ENCODE peak calls at places on chromosomes 1 and 21, in ten cellular contexts. One of them, this sample, is unnamed.

GRCh38 chr1:9129391-9130041 is 614 bp upstream of the GPR157 start:
- DNase-seq in activated T-cell treated with anti-CD3 and anti-CD28 coated beads for 1 hour: peak
- DNase-seq in caudate nucleus: no peak
- DNase-seq in GM03348: peak
- DNase-seq in AG09319: no peak
- DNase-seq in AG09309: no peak
- DNase-seq in stimulated activated CD8-positive, alpha-beta memory T cell treated with anti-CD3 and anti-CD28 coated beads, Interleukin-4, amount 100 ng/mL, for 4 hours: peak
- DNase-seq in nucleus accumbens: no peak
- DNase-seq in activated naive CD4-positive, alpha-beta T cell treated with Interleukin-2 at 50 U/mL for 16 hours: peak
- DNase-seq in SHP77: peak
- DNase-seq in this sample: peak

GRCh38 chr1:207034208-207034607 is 1.7 kb upstream of the C1orf116 start:
- DNase-seq in activated T-cell treated with anti-CD3 and anti-CD28 coated beads for 1 hour: no peak
- DNase-seq in caudate nucleus: no peak
- DNase-seq in GM03348: no peak
- DNase-seq in AG09319: no peak
- DNase-seq in AG09309: no peak
- DNase-seq in stimulated activated CD8-positive, alpha-beta memory T cell treated with anti-CD3 and anti-CD28 coated beads, Interleukin-4, amount 100 ng/mL, for 4 hours: no peak
- DNase-seq in nucleus accumbens: no peak
- DNase-seq in activated naive CD4-positive, alpha-beta T cell treated with Interleukin-2 at 50 U/mL for 16 hours: no peak
- DNase-seq in SHP77: no peak
- DNase-seq in this sample: no peak

GRCh38 chr1:1353389-1354151 is 4.4 kb upstream of the DVL1 start:
- DNase-seq in activated T-cell treated with anti-CD3 and anti-CD28 coated beads for 1 hour: no peak
- DNase-seq in caudate nucleus: no peak
- DNase-seq in GM03348: no peak
- DNase-seq in AG09319: no peak
- DNase-seq in AG09309: no peak
- DNase-seq in stimulated activated CD8-positive, alpha-beta memory T cell treated with anti-CD3 and anti-CD28 coated beads, Interleukin-4, amount 100 ng/mL, for 4 hours: no peak
- DNase-seq in nucleus accumbens: no peak
- DNase-seq in activated naive CD4-positive, alpha-beta T cell treated with Interleukin-2 at 50 U/mL for 16 hours: no peak
- DNase-seq in SHP77: no peak
- DNase-seq in this sample: no peak

GRCh38 chr1:43873851-43874250 is 59.8 kb upstream of the ARTN start:
- DNase-seq in activated T-cell treated with anti-CD3 and anti-CD28 coated beads for 1 hour: no peak
- DNase-seq in caudate nucleus: no peak
- DNase-seq in GM03348: no peak
- DNase-seq in AG09319: no peak
- DNase-seq in AG09309: no peak
- DNase-seq in stimulated activated CD8-positive, alpha-beta memory T cell treated with anti-CD3 and anti-CD28 coated beads, Interleukin-4, amount 100 ng/mL, for 4 hours: no peak
- DNase-seq in nucleus accumbens: no peak
- DNase-seq in activated naive CD4-positive, alpha-beta T cell treated with Interleukin-2 at 50 U/mL for 16 hours: no peak
- DNase-seq in SHP77: no peak
- DNase-seq in this sample: no peak

GRCh38 chr1:237877628-237878027 is 13.1 kb downstream of the ZP4 start:
- DNase-seq in activated T-cell treated with anti-CD3 and anti-CD28 coated beads for 1 hour: no peak
- DNase-seq in caudate nucleus: no peak
- DNase-seq in GM03348: no peak
- DNase-seq in AG09319: no peak
- DNase-seq in AG09309: no peak
- DNase-seq in stimulated activated CD8-positive, alpha-beta memory T cell treated with anti-CD3 and anti-CD28 coated beads, Interleukin-4, amount 100 ng/mL, for 4 hours: no peak
- DNase-seq in nucleus accumbens: no peak
- DNase-seq in activated naive CD4-positive, alpha-beta T cell treated with Interleukin-2 at 50 U/mL for 16 hours: no peak
- DNase-seq in SHP77: no peak
- DNase-seq in this sample: no peak

GRCh38 chr1:32055426-32055825 is 17.3 kb upstream of the TMEM39B start:
- DNase-seq in activated T-cell treated with anti-CD3 and anti-CD28 coated beads for 1 hour: no peak
- DNase-seq in caudate nucleus: no peak
- DNase-seq in GM03348: no peak
- DNase-seq in AG09319: no peak
- DNase-seq in AG09309: no peak
- DNase-seq in stimulated activated CD8-positive, alpha-beta memory T cell treated with anti-CD3 and anti-CD28 coated beads, Interleukin-4, amount 100 ng/mL, for 4 hours: no peak
- DNase-seq in nucleus accumbens: no peak
- DNase-seq in activated naive CD4-positive, alpha-beta T cell treated with Interleukin-2 at 50 U/mL for 16 hours: no peak
- DNase-seq in SHP77: no peak
- DNase-seq in this sample: no peak

GRCh38 chr1:25431495-25432363 is 1.0 kb downstream of the MACO1 start:
- DNase-seq in activated T-cell treated with anti-CD3 and anti-CD28 coated beads for 1 hour: no peak
- DNase-seq in caudate nucleus: no peak
- DNase-seq in GM03348: no peak
- DNase-seq in AG09319: no peak
- DNase-seq in AG09309: no peak
- DNase-seq in stimulated activated CD8-positive, alpha-beta memory T cell treated with anti-CD3 and anti-CD28 coated beads, Interleukin-4, amount 100 ng/mL, for 4 hours: no peak
- DNase-seq in nucleus accumbens: peak
- DNase-seq in activated naive CD4-positive, alpha-beta T cell treated with Interleukin-2 at 50 U/mL for 16 hours: peak
- DNase-seq in SHP77: no peak
- DNase-seq in this sample: peak

GRCh38 chr1:63112155-63112914 is 210.0 kb upstream of the FOXD3 start:
- DNase-seq in activated T-cell treated with anti-CD3 and anti-CD28 coated beads for 1 hour: no peak
- DNase-seq in caudate nucleus: no peak
- DNase-seq in GM03348: peak
- DNase-seq in AG09319: no peak
- DNase-seq in AG09309: peak
- DNase-seq in stimulated activated CD8-positive, alpha-beta memory T cell treated with anti-CD3 and anti-CD28 coated beads, Interleukin-4, amount 100 ng/mL, for 4 hours: no peak
- DNase-seq in nucleus accumbens: no peak
- DNase-seq in activated naive CD4-positive, alpha-beta T cell treated with Interleukin-2 at 50 U/mL for 16 hours: no peak
- DNase-seq in SHP77: no peak
- DNase-seq in this sample: no peak

GRCh38 chr1:184270556-184270955 is 116.3 kb upstream of the C1orf21 start:
- DNase-seq in activated T-cell treated with anti-CD3 and anti-CD28 coated beads for 1 hour: no peak
- DNase-seq in caudate nucleus: no peak
- DNase-seq in GM03348: peak
- DNase-seq in AG09319: no peak
- DNase-seq in AG09309: no peak
- DNase-seq in stimulated activated CD8-positive, alpha-beta memory T cell treated with anti-CD3 and anti-CD28 coated beads, Interleukin-4, amount 100 ng/mL, for 4 hours: no peak
- DNase-seq in nucleus accumbens: no peak
- DNase-seq in activated naive CD4-positive, alpha-beta T cell treated with Interleukin-2 at 50 U/mL for 16 hours: no peak
- DNase-seq in SHP77: no peak
- DNase-seq in this sample: no peak

GRCh38 chr1:118247593-118247992 is 62.6 kb upstream of the SPAG17 start:
- DNase-seq in activated T-cell treated with anti-CD3 and anti-CD28 coated beads for 1 hour: no peak
- DNase-seq in caudate nucleus: no peak
- DNase-seq in GM03348: peak
- DNase-seq in AG09319: no peak
- DNase-seq in AG09309: no peak
- DNase-seq in stimulated activated CD8-positive, alpha-beta memory T cell treated with anti-CD3 and anti-CD28 coated beads, Interleukin-4, amount 100 ng/mL, for 4 hours: no peak
- DNase-seq in nucleus accumbens: no peak
- DNase-seq in activated naive CD4-positive, alpha-beta T cell treated with Interleukin-2 at 50 U/mL for 16 hours: no peak
- DNase-seq in SHP77: peak
- DNase-seq in this sample: no peak

GRCh38 chr1:65581120-65581519 is 160.7 kb downstream of the LEPR start:
- DNase-seq in activated T-cell treated with anti-CD3 and anti-CD28 coated beads for 1 hour: no peak
- DNase-seq in caudate nucleus: no peak
- DNase-seq in GM03348: peak
- DNase-seq in AG09319: no peak
- DNase-seq in AG09309: no peak
- DNase-seq in stimulated activated CD8-positive, alpha-beta memory T cell treated with anti-CD3 and anti-CD28 coated beads, Interleukin-4, amount 100 ng/mL, for 4 hours: no peak
- DNase-seq in nucleus accumbens: no peak
- DNase-seq in activated naive CD4-positive, alpha-beta T cell treated with Interleukin-2 at 50 U/mL for 16 hours: no peak
- DNase-seq in SHP77: no peak
- DNase-seq in this sample: no peak

GRCh38 chr1:211581521-211581920 is 2.6 kb upstream of the SLC30A1 start:
- DNase-seq in activated T-cell treated with anti-CD3 and anti-CD28 coated beads for 1 hour: no peak
- DNase-seq in caudate nucleus: no peak
- DNase-seq in GM03348: peak
- DNase-seq in AG09319: no peak
- DNase-seq in AG09309: peak
- DNase-seq in stimulated activated CD8-positive, alpha-beta memory T cell treated with anti-CD3 and anti-CD28 coated beads, Interleukin-4, amount 100 ng/mL, for 4 hours: no peak
- DNase-seq in nucleus accumbens: no peak
- DNase-seq in activated naive CD4-positive, alpha-beta T cell treated with Interleukin-2 at 50 U/mL for 16 hours: no peak
- DNase-seq in SHP77: no peak
- DNase-seq in this sample: no peak

GRCh38 chr1:212692774-212693644 is 6.6 kb downstream of the BATF3 start:
- DNase-seq in activated T-cell treated with anti-CD3 and anti-CD28 coated beads for 1 hour: no peak
- DNase-seq in caudate nucleus: no peak
- DNase-seq in GM03348: no peak
- DNase-seq in AG09319: no peak
- DNase-seq in AG09309: no peak
- DNase-seq in stimulated activated CD8-positive, alpha-beta memory T cell treated with anti-CD3 and anti-CD28 coated beads, Interleukin-4, amount 100 ng/mL, for 4 hours: no peak
- DNase-seq in nucleus accumbens: no peak
- DNase-seq in activated naive CD4-positive, alpha-beta T cell treated with Interleukin-2 at 50 U/mL for 16 hours: no peak
- DNase-seq in SHP77: no peak
- DNase-seq in this sample: no peak

GRCh38 chr1:160759740-160760139 is 20.7 kb downstream of the SLAMF7 start:
- DNase-seq in activated T-cell treated with anti-CD3 and anti-CD28 coated beads for 1 hour: no peak
- DNase-seq in caudate nucleus: no peak
- DNase-seq in GM03348: no peak
- DNase-seq in AG09319: no peak
- DNase-seq in AG09309: no peak
- DNase-seq in stimulated activated CD8-positive, alpha-beta memory T cell treated with anti-CD3 and anti-CD28 coated beads, Interleukin-4, amount 100 ng/mL, for 4 hours: no peak
- DNase-seq in nucleus accumbens: no peak
- DNase-seq in activated naive CD4-positive, alpha-beta T cell treated with Interleukin-2 at 50 U/mL for 16 hours: no peak
- DNase-seq in SHP77: no peak
- DNase-seq in this sample: no peak

GRCh38 chr21:45167796-45168222 is 93.4 kb downstream of the ADARB1 start:
- DNase-seq in activated T-cell treated with anti-CD3 and anti-CD28 coated beads for 1 hour: no peak
- DNase-seq in caudate nucleus: no peak
- DNase-seq in GM03348: peak
- DNase-seq in AG09319: peak
- DNase-seq in AG09309: peak
- DNase-seq in stimulated activated CD8-positive, alpha-beta memory T cell treated with anti-CD3 and anti-CD28 coated beads, Interleukin-4, amount 100 ng/mL, for 4 hours: no peak
- DNase-seq in nucleus accumbens: no peak
- DNase-seq in activated naive CD4-positive, alpha-beta T cell treated with Interleukin-2 at 50 U/mL for 16 hours: no peak
- DNase-seq in SHP77: no peak
- DNase-seq in this sample: no peak

GRCh38 chr1:210792250-210792649 is 341.7 kb downstream of the KCNH1 start:
- DNase-seq in activated T-cell treated with anti-CD3 and anti-CD28 coated beads for 1 hour: no peak
- DNase-seq in caudate nucleus: no peak
- DNase-seq in GM03348: no peak
- DNase-seq in AG09319: no peak
- DNase-seq in AG09309: no peak
- DNase-seq in stimulated activated CD8-positive, alpha-beta memory T cell treated with anti-CD3 and anti-CD28 coated beads, Interleukin-4, amount 100 ng/mL, for 4 hours: no peak
- DNase-seq in nucleus accumbens: no peak
- DNase-seq in activated naive CD4-positive, alpha-beta T cell treated with Interleukin-2 at 50 U/mL for 16 hours: no peak
- DNase-seq in SHP77: no peak
- DNase-seq in this sample: no peak

GRCh38 chr1:84382127-84382526 is 16.2 kb upstream of the DNASE2B start:
- DNase-seq in activated T-cell treated with anti-CD3 and anti-CD28 coated beads for 1 hour: no peak
- DNase-seq in caudate nucleus: no peak
- DNase-seq in GM03348: no peak
- DNase-seq in AG09319: no peak
- DNase-seq in AG09309: no peak
- DNase-seq in stimulated activated CD8-positive, alpha-beta memory T cell treated with anti-CD3 and anti-CD28 coated beads, Interleukin-4, amount 100 ng/mL, for 4 hours: no peak
- DNase-seq in nucleus accumbens: no peak
- DNase-seq in activated naive CD4-positive, alpha-beta T cell treated with Interleukin-2 at 50 U/mL for 16 hours: no peak
- DNase-seq in SHP77: no peak
- DNase-seq in this sample: no peak

GRCh38 chr21:34526618-34527290 is 14.7 kb upstream of the KCNE1 start:
- DNase-seq in activated T-cell treated with anti-CD3 and anti-CD28 coated beads for 1 hour: no peak
- DNase-seq in caudate nucleus: no peak
- DNase-seq in GM03348: peak
- DNase-seq in AG09319: peak
- DNase-seq in AG09309: peak
- DNase-seq in stimulated activated CD8-positive, alpha-beta memory T cell treated with anti-CD3 and anti-CD28 coated beads, Interleukin-4, amount 100 ng/mL, for 4 hours: no peak
- DNase-seq in nucleus accumbens: no peak
- DNase-seq in activated naive CD4-positive, alpha-beta T cell treated with Interleukin-2 at 50 U/mL for 16 hours: peak
- DNase-seq in SHP77: no peak
- DNase-seq in this sample: no peak

GRCh38 chr1:50610563-50610962 is 187.3 kb upstream of the DMRTA2 start:
- DNase-seq in activated T-cell treated with anti-CD3 and anti-CD28 coated beads for 1 hour: no peak
- DNase-seq in caudate nucleus: no peak
- DNase-seq in GM03348: no peak
- DNase-seq in AG09319: no peak
- DNase-seq in AG09309: no peak
- DNase-seq in stimulated activated CD8-positive, alpha-beta memory T cell treated with anti-CD3 and anti-CD28 coated beads, Interleukin-4, amount 100 ng/mL, for 4 hours: no peak
- DNase-seq in nucleus accumbens: no peak
- DNase-seq in activated naive CD4-positive, alpha-beta T cell treated with Interleukin-2 at 50 U/mL for 16 hours: no peak
- DNase-seq in SHP77: no peak
- DNase-seq in this sample: no peak

GRCh38 chr1:17125756-17126237 is 6.5 kb upstream of the PADI2 start:
- DNase-seq in activated T-cell treated with anti-CD3 and anti-CD28 coated beads for 1 hour: peak
- DNase-seq in caudate nucleus: peak
- DNase-seq in GM03348: peak
- DNase-seq in AG09319: peak
- DNase-seq in AG09309: no peak
- DNase-seq in stimulated activated CD8-positive, alpha-beta memory T cell treated with anti-CD3 and anti-CD28 coated beads, Interleukin-4, amount 100 ng/mL, for 4 hours: peak
- DNase-seq in nucleus accumbens: peak
- DNase-seq in activated naive CD4-positive, alpha-beta T cell treated with Interleukin-2 at 50 U/mL for 16 hours: peak
- DNase-seq in SHP77: peak
- DNase-seq in this sample: peak

GRCh38 chr1:167720965-167721616 is 691 bp upstream of the MPZL1 start:
- DNase-seq in activated T-cell treated with anti-CD3 and anti-CD28 coated beads for 1 hour: no peak
- DNase-seq in caudate nucleus: peak
- DNase-seq in GM03348: peak
- DNase-seq in AG09319: no peak
- DNase-seq in AG09309: peak
- DNase-seq in stimulated activated CD8-positive, alpha-beta memory T cell treated with anti-CD3 and anti-CD28 coated beads, Interleukin-4, amount 100 ng/mL, for 4 hours: no peak
- DNase-seq in nucleus accumbens: peak
- DNase-seq in activated naive CD4-positive, alpha-beta T cell treated with Interleukin-2 at 50 U/mL for 16 hours: no peak
- DNase-seq in SHP77: peak
- DNase-seq in this sample: no peak

GRCh38 chr1:31592132-31592531 is 15.8 kb downstream of the TINAGL1 start:
- DNase-seq in activated T-cell treated with anti-CD3 and anti-CD28 coated beads for 1 hour: no peak
- DNase-seq in caudate nucleus: no peak
- DNase-seq in GM03348: no peak
- DNase-seq in AG09319: no peak
- DNase-seq in AG09309: no peak
- DNase-seq in stimulated activated CD8-positive, alpha-beta memory T cell treated with anti-CD3 and anti-CD28 coated beads, Interleukin-4, amount 100 ng/mL, for 4 hours: no peak
- DNase-seq in nucleus accumbens: no peak
- DNase-seq in activated naive CD4-positive, alpha-beta T cell treated with Interleukin-2 at 50 U/mL for 16 hours: no peak
- DNase-seq in SHP77: no peak
- DNase-seq in this sample: no peak

GRCh38 chr1:8751984-8752383 is 65.5 kb downstream of the RERE start:
- DNase-seq in activated T-cell treated with anti-CD3 and anti-CD28 coated beads for 1 hour: no peak
- DNase-seq in caudate nucleus: no peak
- DNase-seq in GM03348: no peak
- DNase-seq in AG09319: no peak
- DNase-seq in AG09309: no peak
- DNase-seq in stimulated activated CD8-positive, alpha-beta memory T cell treated with anti-CD3 and anti-CD28 coated beads, Interleukin-4, amount 100 ng/mL, for 4 hours: no peak
- DNase-seq in nucleus accumbens: no peak
- DNase-seq in activated naive CD4-positive, alpha-beta T cell treated with Interleukin-2 at 50 U/mL for 16 hours: no peak
- DNase-seq in SHP77: no peak
- DNase-seq in this sample: no peak